ENCODE peak calls at places on chromosome 1, in six cellular contexts. W, L, H, N, Z and C are unnamed samples.

GRCh38 chr1:11970441-11971185 is 9.6 kb upstream of the MFN2 start:
- DNase-seq in W (no peak), L (no peak), H (no peak), N (no peak), Z (no peak), C (no peak)

GRCh38 chr1:38788285-38788684 is 71.3 kb downstream of the RRAGC start:
- DNase-seq in W (no peak), L (no peak), H (no peak), N (no peak), Z (no peak), C (no peak)

GRCh38 chr1:44947060-44947773 is 39.2 kb downstream of the EIF2B3 start:
- DNase-seq in W (no peak), L (no peak), H (peak; percentile 79), N (peak; percentile 16), Z (no peak), C (peak; percentile 81)

GRCh38 chr1:201495447-201496295 is 11.3 kb downstream of the CSRP1 start:
- DNase-seq in W (no peak), L (no peak), H (peak; percentile 84), N (peak; percentile 42), Z (peak; percentile 32), C (peak; percentile 98)

GRCh38 chr1:244199883-244200282 is 148.8 kb downstream of the ZBTB18 start:
- DNase-seq in W (no peak), L (no peak), H (no peak), N (no peak), Z (no peak), C (no peak)

GRCh38 chr1:103461171-103462105 is 64.1 kb upstream of the RNPC3 start:
- DNase-seq in W (no peak), L (no peak), H (peak; percentile 66), N (no peak), Z (no peak), C (peak; percentile 21)

GRCh38 chr1:111399792-111400610 is 27.5 kb downstream of the OVGP1 start:
- DNase-seq in W (no peak), L (no peak), H (peak; percentile 73), N (peak; percentile 27), Z (peak; percentile 66), C (peak; percentile 68)

GRCh38 chr1:219517031-219517430 is 95.9 kb downstream of the ZC3H11B start:
- DNase-seq in W (no peak), L (no peak), H (no peak), N (no peak), Z (no peak), C (no peak)

GRCh38 chr1:13584876-13585598 is 1.4 kb downstream of the PDPN start:
- DNase-seq in W (no peak), L (no peak), H (no peak), N (no peak), Z (no peak), C (no peak)

GRCh38 chr1:30241681-30242080 is 481.7 kb downstream of the MATN1 start:
- DNase-seq in W (no peak), L (no peak), H (no peak), N (no peak), Z (no peak), C (no peak)

GRCh38 chr1:60419023-60419422 is 345.5 kb upstream of the C1orf87 start:
- DNase-seq in W (no peak), L (no peak), H (no peak), N (no peak), Z (no peak), C (no peak)

GRCh38 chr1:36328088-36328480 is 4.6 kb upstream of the EVA1B start:
- DNase-seq in W (no peak), L (no peak), H (no peak), N (no peak), Z (no peak), C (no peak)

DNA sequence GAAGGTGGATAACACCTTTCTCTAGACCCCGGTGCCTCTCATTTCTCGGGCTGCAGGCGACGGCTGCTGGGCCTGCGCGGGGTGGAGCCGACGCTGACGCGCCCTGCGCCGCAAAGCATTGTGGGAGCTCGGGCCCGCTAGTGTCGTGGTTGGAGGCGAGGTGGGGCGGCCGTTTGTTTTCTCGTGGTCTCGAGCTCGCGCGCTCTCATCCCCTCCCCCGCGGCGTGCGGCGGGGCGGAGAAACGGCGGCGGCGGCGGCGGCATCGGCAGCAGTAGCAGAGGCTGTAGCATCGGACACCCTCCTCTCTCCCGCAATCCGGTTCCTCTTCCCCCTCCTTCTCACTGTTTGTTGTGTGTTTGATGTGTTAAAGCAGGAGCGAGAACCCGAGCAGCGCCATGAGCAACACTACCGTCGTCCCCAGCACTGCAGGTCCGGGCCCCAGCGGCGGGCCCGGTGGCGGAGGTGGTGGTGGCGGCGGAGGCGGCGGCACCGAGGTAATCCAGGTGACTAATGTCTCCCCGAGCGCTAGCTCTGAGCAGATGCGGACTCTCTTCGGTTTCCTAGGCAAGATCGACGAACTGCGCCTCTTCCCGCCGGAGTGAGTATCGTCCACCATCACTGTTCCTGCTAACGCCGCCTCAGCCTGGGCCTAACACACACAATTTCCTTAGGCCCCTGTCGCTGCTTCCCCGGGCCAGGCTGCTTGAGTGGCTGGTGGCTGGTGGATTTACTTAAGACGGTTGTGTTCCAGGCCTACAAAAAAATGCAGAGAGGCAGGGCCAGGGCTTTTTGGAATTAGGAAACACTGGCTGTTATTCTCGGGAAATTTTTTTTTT is at the start of gene SRSF11:
- DNase-seq in W (peak; percentile 98), L (peak; percentile 85), H (peak; percentile 96), N (peak; percentile 95), Z (peak; percentile 96), C (peak; percentile 95)
- TF ChIP-seq CTCF in W (peak; percentile 16), L (no peak), H (no peak), N (no peak), Z (peak; percentile 30), C (no peak)

DNA sequence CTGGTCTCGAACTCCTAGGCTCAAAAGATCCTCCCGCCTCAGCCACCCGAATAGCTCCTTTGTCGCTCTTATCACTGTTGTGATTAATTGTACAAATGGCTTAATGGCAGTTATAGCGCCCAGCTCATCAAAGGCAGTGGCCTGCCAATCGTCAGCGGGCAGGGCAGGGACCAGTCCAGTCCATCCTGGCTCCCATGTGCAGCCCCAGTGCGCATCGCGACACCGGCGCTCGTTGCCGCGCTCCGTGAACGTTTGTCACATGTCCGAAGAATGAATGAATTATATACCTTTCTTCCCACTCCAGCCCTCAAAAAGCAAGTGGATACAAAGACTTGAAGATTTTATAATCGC is 18.4 kb downstream of the MTX1 start:
- DNase-seq in W (no peak), L (no peak), H (peak; percentile 41), N (no peak), Z (peak; percentile 45), C (peak; percentile 37)
- TF ChIP-seq CTCF in W (peak; percentile 6), L (no peak), H (no peak), N (no peak), Z (peak; percentile 31), C (no peak)

GRCh38 chr1:68160021-68160420 is 72.3 kb downstream of the WLS start:
- DNase-seq in W (no peak), L (no peak), H (no peak), N (no peak), Z (no peak), C (no peak)

GRCh38 chr1:68162761-68163160 is 69.6 kb downstream of the WLS start:
- DNase-seq in W (no peak), L (no peak), H (no peak), N (no peak), Z (no peak), C (no peak)

GRCh38 chr1:68163220-68163619 is 69.1 kb downstream of the WLS start:
- DNase-seq in W (no peak), L (no peak), H (no peak), N (no peak), Z (no peak), C (no peak)

GRCh38 chr1:68158837-68159236 is 73.5 kb downstream of the WLS start:
- DNase-seq in W (no peak), L (no peak), H (no peak), N (no peak), Z (no peak), C (no peak)
- TF ChIP-seq CTCF in W (no peak), L (no peak), H (no peak), N (no peak), Z (no peak), C (no peak)

DNA sequence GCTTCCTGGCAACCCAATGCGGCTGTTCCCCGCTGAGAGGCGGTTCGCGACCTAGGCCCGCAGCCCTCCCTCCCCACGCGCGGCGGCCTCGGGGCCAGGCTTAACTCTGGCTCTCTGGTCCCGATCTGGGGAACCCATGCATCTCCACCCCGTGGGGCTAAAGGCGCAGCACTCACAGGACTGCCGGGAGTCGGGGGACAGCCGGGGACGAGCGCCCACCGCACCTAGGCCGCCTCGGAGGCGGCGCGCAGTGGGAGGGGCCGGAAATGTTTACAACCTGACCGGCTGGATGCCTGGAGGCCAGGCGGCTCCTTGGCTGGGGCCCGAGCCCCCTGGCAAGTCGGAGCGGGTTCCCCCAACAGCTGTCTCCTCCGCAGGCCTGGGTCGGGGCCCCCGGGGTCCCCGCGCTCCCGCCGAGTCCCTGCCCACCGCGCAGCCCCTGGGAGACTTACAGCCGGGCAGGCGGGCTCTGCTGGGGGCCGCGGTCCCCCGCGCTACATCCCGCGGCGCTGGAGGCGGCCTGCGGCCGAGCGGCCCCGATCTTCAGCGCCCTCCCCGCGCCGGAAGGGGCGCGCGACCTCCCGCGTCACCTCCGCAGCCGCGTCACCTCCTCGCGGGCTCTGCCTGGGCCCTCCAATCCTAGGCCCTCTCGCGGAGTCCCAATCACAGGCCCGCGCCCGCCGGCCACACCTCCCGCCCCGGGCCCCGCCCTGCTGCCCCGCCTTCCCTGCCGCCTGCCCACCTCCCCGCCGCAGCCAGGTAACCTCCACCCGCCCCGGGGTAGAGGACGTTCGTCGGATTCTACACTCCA is at the start of gene ADIPOR1:
- DNase-seq in W (peak; percentile 94), L (peak; percentile 71), H (peak; percentile 86), N (peak; percentile 93), Z (peak; percentile 76), C (peak; percentile 85)
- TF ChIP-seq CTCF in W (no peak), L (peak; percentile 10), H (no peak), N (no peak), Z (peak; percentile 18), C (no peak)

DNA sequence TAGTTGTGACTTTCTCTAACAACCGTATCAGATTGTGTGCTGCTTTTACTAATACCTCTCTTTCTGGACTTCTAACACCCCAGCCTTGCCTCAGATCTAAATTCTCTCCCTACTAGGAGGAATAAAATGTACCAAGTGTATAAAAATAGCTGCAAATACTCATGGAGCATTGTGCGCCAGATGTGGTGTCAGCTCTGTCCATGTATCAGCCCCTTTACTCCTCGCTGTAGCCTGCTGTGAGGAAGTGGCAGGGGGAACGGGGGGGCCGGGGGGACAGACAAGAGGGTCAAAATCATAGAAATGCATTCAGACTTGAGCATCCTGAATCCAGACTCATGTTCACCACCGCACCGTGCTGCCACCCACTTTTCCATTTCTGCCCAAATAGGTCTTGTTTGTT is 76.2 kb downstream of the UBE4B start:
- DNase-seq in W (no peak), L (peak; percentile 24), H (no peak), N (no peak), Z (no peak), C (no peak)
- TF ChIP-seq CTCF in W (no peak), L (no peak), H (no peak), N (no peak), Z (no peak), C (no peak)

DNA sequence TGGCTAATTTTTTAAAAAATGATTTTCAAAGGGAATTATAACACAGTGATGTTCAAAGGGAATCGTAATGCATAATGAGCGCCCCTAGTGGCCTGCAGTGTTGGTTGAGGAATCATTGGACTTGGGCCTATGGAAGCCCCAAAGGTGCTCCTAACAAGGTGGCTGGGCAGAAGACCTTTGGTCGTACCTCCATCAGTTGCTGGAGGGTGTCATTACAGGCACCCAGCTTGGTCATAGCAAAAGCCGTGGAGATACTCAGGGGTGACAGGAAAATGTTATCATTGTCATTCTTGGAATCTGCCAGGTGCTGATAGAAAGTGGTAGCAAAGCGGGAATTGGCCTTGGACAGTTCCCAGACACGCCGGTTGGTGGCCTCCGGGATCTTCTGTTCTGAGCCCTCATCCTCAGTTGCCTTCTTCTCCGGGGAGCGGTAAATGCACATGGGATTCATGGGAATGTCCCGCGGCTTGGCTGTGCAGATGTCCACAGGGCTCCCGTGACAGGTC is 2.7 kb downstream of the SERPINC1 start:
- DNase-seq in W (no peak), L (no peak), H (peak; percentile 56), N (no peak), Z (peak; percentile 8), C (peak; percentile 17)
- TF ChIP-seq CTCF in W (peak; percentile 48), L (no peak), H (peak; percentile 74), N (peak; percentile 19), Z (peak; percentile 65), C (peak; percentile 72)